ENCODE peak calls at places on chromosomes 7 and 10, in six cellular contexts. W, L, D, I, J and V are unnamed samples. For H3K4me1, the result is how much of the 10 kb centered on the place peaks cover.

GRCh38 chr10:86579883-86580548 is 58.4 kb upstream of the WAPL start:
- DNase-seq in W (no peak), L (no peak), D (no peak), I (no peak), J (no peak), V (no peak)

GRCh38 chr10:59678884-59679301 is 30.8 kb downstream of the SLC16A9 start:
- DNase-seq in W (no peak), L (no peak), D (no peak), I (peak), J (no peak), V (peak)

GRCh38 chr10:30043476-30044270 is 15.7 kb downstream of the JCAD start:
- DNase-seq in W (no peak), L (no peak), D (no peak), I (no peak), J (peak), V (no peak)

GRCh38 chr7:101824440-101824839 is 7.0 kb downstream of the CUX1 start:
- DNase-seq in W (no peak), L (no peak), D (no peak), I (no peak), J (no peak), V (no peak)

GRCh38 chr10:112177247-112177646 is 6.3 kb downstream of the GPAM start:
- DNase-seq in W (no peak), L (no peak), D (no peak), I (no peak), J (no peak), V (no peak)

GRCh38 chr10:75417522-75417927 is 13.9 kb upstream of the LRMDA start:
- DNase-seq in W (no peak), L (no peak), D (no peak), I (no peak), J (no peak), V (no peak)

GRCh38 chr7:43164757-43165156 is 52.3 kb downstream of the HECW1 start:
- DNase-seq in W (no peak), L (peak), D (no peak), I (no peak), J (no peak), V (no peak)

GRCh38 chr10:43806851-43807640 is 158.4 kb upstream of the ZNF32 start:
- DNase-seq in W (no peak), L (no peak), D (no peak), I (no peak), J (no peak), V (no peak)

GRCh38 chr10:61847640-61848039 is 53.9 kb upstream of the ARID5B start:
- DNase-seq in W (no peak), L (no peak), D (no peak), I (no peak), J (no peak), V (no peak)

GRCh38 chr7:141590666-141591065 is 39.5 kb downstream of the AGK start:
- DNase-seq in W (no peak), L (no peak), D (no peak), I (no peak), J (no peak), V (no peak)

GRCh38 chr10:18140957-18141888 is 999 bp downstream of the CACNB2 start:
- DNase-seq in W (no peak), L (no peak), D (no peak), I (peak), J (peak), V (no peak)

GRCh38 chr7:29442146-29442545 is 121.5 kb upstream of the PRR15 start:
- DNase-seq in W (no peak), L (no peak), D (no peak), I (no peak), J (no peak), V (no peak)

GRCh38 chr10:125584954-125585353 is 98.0 kb downstream of the TEX36 start:
- DNase-seq in W (no peak), L (peak), D (no peak), I (no peak), J (no peak), V (no peak)

GRCh38 chr7:128682125-128682524 is 10.0 kb downstream of the GARIN1A start:
- DNase-seq in W (no peak), L (no peak), D (no peak), I (no peak), J (no peak), V (no peak)

GRCh38 chr7:33038639-33039038 is 23.9 kb downstream of the NT5C3A start:
- DNase-seq in W (no peak), L (no peak), D (no peak), I (no peak), J (no peak), V (no peak)

GRCh38 chr10:12720217-12720981 is 281.1 kb downstream of the CCDC3 start:
- DNase-seq in W (peak), L (peak), D (no peak), I (peak), J (no peak), V (peak)

DNA sequence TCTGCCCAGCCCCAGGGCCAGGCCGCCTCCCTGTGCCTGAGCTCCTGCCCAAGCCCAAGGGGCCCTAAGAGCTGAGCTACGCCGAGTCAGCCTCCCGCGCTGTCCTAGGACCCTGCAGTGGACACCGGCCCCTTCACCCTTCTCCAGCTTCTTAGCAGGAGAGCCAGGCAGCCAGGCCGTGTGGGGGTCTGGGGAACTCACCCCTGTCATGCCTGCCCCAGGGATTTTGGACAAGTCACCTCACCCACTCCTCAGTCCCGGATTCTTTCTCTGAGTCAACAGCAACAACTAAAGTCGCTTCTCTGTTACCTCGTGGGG is 79.3 kb downstream of the MKI67 start:
- DNase-seq in W (no peak), L (no peak), D (no peak), I (no peak), J (peak), V (no peak)
- H3K4me1 ChIP-seq in W (under half), L (under half), D (under half), I (under half), J (under half), V (under half)

DNA sequence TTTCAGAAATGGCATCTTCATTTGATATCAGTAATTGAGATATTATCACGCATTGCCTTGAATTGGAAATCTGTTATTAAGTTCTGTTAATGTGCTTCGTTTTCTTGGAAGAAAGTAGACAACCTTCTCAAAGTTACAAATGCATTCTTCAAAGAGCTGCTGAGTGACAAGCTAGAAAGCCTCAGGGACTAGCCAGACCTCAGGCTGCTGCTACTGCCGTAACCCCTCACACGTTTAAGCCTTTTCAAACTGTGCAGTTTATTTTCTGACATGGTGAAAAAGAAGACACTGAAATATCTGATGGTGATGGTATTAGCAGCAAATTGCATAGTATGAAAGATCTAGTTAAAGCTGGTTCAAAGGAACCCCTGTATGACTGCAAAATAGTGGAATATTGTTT is 431.6 kb downstream of the PLXDC2 start:
- DNase-seq in W (no peak), L (no peak), D (no peak), I (no peak), J (no peak), V (no peak)
- TF ChIP-seq EP300 in W (no peak), L (no peak), D (no peak), I (no peak), J (no peak), V (no peak)

GRCh38 chr10:79222186-79222585 is 125.1 kb upstream of the PPIF start:
- DNase-seq in W (no peak), L (no peak), D (no peak), I (no peak), J (no peak), V (no peak)

GRCh38 chr10:79223001-79223345 is 124.3 kb upstream of the PPIF start:
- DNase-seq in W (no peak), L (no peak), D (no peak), I (no peak), J (no peak), V (no peak)

GRCh38 chr10:79221110-79222051 is 125.9 kb upstream of the PPIF start:
- DNase-seq in W (peak), L (no peak), D (peak), I (peak), J (peak), V (peak)

GRCh38 chr10:79219276-79219957 is 127.9 kb upstream of the PPIF start:
- DNase-seq in W (no peak), L (no peak), D (no peak), I (no peak), J (no peak), V (no peak)

DNA sequence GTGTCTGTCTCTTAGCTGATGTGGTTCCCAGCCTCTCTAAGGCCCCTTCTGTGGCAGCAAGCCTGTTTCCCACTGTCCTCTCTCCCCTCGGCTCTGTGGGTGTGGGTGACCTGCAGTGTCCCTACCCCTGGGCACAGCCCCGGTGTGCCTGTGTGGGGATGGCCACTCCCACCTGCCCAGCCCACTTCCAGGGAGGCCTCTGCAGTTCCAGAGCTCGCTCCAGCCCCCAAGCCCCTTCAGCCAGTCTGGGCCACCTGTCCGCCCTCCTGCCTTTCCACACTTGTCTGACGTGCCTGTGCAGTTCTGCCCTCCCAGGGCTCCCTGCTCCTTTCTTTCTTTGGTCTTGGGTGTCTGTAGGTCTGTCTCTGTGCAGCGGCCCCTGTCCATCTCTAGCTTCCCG is 127.0 kb upstream of the PPIF start:
- DNase-seq in W (no peak), L (no peak), D (no peak), I (no peak), J (no peak), V (no peak)
- H3K4me1 ChIP-seq in W (under half), L (under half), D (under half), I (under half), J (half or more), V (under half)

GRCh38 chr7:462173-463103 is 57.2 kb downstream of the PDGFA start:
- DNase-seq in W (no peak), L (no peak), D (no peak), I (no peak), J (peak), V (no peak)

GRCh38 chr7:461118-461452 is 58.6 kb downstream of the PDGFA start:
- DNase-seq in W (no peak), L (no peak), D (no peak), I (no peak), J (no peak), V (no peak)

GRCh38 chr7:459584-460373 is 59.9 kb downstream of the PDGFA start:
- DNase-seq in W (no peak), L (no peak), D (no peak), I (no peak), J (no peak), V (no peak)

GRCh38 chr7:460374-461117 is 59.1 kb downstream of the PDGFA start:
- DNase-seq in W (no peak), L (no peak), D (no peak), I (no peak), J (peak), V (no peak)

DNA sequence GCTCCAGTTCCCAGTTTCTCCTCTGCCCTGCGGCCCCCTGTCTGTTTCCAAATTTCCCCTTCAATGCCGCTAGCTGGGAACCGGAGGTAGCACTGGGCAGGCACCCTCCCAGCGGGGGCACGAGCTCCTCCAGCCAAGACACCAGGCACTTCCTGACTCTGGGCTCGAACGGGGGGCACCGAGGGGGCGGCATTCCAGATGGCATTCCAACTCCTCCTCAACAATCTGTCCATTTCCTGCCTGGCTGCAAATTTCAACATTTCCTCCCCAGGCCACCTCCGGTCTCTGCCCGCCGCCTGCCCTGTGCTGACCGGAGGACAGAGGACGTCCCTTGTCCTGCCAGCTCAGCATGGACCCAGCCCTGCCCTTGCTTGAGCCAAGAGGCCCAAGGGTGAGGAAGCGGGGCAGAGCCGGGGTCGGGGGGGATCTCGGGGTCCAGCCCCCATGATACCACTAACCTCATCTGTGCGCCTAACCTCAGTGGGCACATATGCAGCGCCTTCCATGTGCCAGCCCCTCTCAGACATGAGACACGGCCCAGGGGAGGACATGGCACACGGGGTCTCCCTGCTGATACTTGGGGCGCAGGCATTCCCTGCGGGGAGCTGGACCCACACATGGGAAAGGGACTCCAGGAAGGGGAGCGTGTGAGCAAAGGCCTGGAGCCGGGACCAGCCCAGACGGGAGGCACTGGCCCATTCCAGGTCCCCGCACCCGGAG is 58.0 kb downstream of the PDGFA start:
- DNase-seq in W (no peak), L (no peak), D (no peak), I (no peak), J (peak), V (no peak)
- TF ChIP-seq EP300 in W (peak), L (no peak), D (no peak), I (no peak), J (no peak), V (no peak)